ENCODE peak calls at places on chromosome 1, in seven cellular contexts. F is IMR-90, Q is mesendoderm, D is neuronal stem cell, C is H1, Y is mesenchymal stem cell, X is trophoblast cell. N is an unnamed sample.

GRCh38 chr1:209657140-209657879 is 5.1 kb upstream of the LAMB3 start:
- DNase-seq in C (no peak), Y (peak; percentile 83), F (no peak), D (no peak), X (peak; percentile 95), Q (no peak), N (no peak)

GRCh38 chr1:95475686-95476457 is 241.9 kb downstream of the RWDD3 start:
- DNase-seq in C (no peak), Q (no peak), D (no peak), Y (no peak), X (no peak), F (no peak), N (no peak)

GRCh38 chr1:201361652-201362504 is 15.6 kb downstream of the TNNT2 start:
- DNase-seq in F (peak; percentile 28), Y (peak; percentile 35), Q (peak; percentile 78), C (peak; percentile 88), X (peak; percentile 28), D (peak; percentile 59), N (peak; percentile 86)

GRCh38 chr1:24091971-24092482 is 19.9 kb downstream of the MYOM3 start:
- DNase-seq in X (no peak), C (no peak), Y (no peak), D (no peak), Q (no peak), F (no peak), N (no peak)

GRCh38 chr1:204319027-204319426 is 40.7 kb downstream of the PLEKHA6 start:
- DNase-seq in F (peak; percentile 21), D (no peak), C (no peak), Y (peak; percentile 64), Q (no peak), X (no peak), N (no peak)

GRCh38 chr1:99018313-99018712 is 13.7 kb upstream of the PLPPR5 start:
- DNase-seq in Q (peak; percentile 59), F (no peak), Y (no peak), D (no peak), X (no peak), C (no peak), N (no peak)

GRCh38 chr1:83998599-83999315 is at the start of gene TTLL7:
- DNase-seq in F (peak; percentile 53), C (peak; percentile 92), Q (peak; percentile 89), Y (peak; percentile 83), X (peak; percentile 27), D (peak; percentile 85), N (peak; percentile 86)

GRCh38 chr1:71785470-71785869 is 496.9 kb downstream of the NEGR1 start:
- DNase-seq in F (no peak), C (no peak), Y (no peak), Q (no peak), D (no peak), X (no peak), N (no peak)

GRCh38 chr1:25774206-25774804 is 25.7 kb upstream of the SELENON start:
- DNase-seq in Y (no peak), F (no peak), Q (no peak), C (no peak), D (no peak), X (no peak), N (no peak)

GRCh38 chr1:102628008-102628736 is 480.1 kb downstream of the COL11A1 start:
- DNase-seq in F (no peak), D (no peak), C (no peak), Y (peak; percentile 28), X (no peak), Q (no peak), N (no peak)

GRCh38 chr1:177495878-177496277 is 325.1 kb downstream of the BRINP2 start:
- DNase-seq in F (peak; percentile 5), D (no peak), Q (peak; percentile 33), X (no peak), Y (no peak), C (no peak), N (no peak)

GRCh38 chr1:228691926-228692325 is 43.4 kb upstream of the RHOU start:
- DNase-seq in D (no peak), Q (peak; percentile 69), Y (peak; percentile 39), X (peak; percentile 64), F (peak; percentile 33), C (no peak), N (no peak)

GRCh38 chr1:193654951-193655705 is 468.7 kb upstream of the B3GALT2 start:
- DNase-seq in D (no peak), F (peak; percentile 32), C (no peak), Y (no peak), Q (peak; percentile 7), X (no peak), N (no peak)

GRCh38 chr1:183435497-183435896 is 17.3 kb upstream of the NMNAT2 start:
- DNase-seq in D (no peak), C (no peak), Q (no peak), Y (no peak), X (no peak), F (no peak), N (no peak)

GRCh38 chr1:77671836-77672235 is 10.6 kb downstream of the ZZZ3 start:
- DNase-seq in Y (peak; percentile 37), C (no peak), X (no peak), D (no peak), Q (no peak), F (peak; percentile 53), N (no peak)

GRCh38 chr1:42844592-42845140 is 1.7 kb upstream of the ZNF691 start:
- DNase-seq in X (no peak), Q (no peak), C (no peak), F (peak; percentile 52), Y (peak; percentile 48), D (no peak), N (no peak)

GRCh38 chr1:25799758-25800537 is at the start of gene SELENON:
- DNase-seq in D (peak; percentile 62), F (peak; percentile 28), X (peak; percentile 27), Q (peak; percentile 75), Y (peak; percentile 54), C (peak; percentile 87), N (peak; percentile 90)

GRCh38 chr1:153568367-153569099 is 2.9 kb upstream of the S100A2 start:
- DNase-seq in C (peak; percentile 94), F (peak; percentile 84), X (peak; percentile 98), Y (peak; percentile 89), Q (peak; percentile 96), D (peak; percentile 88), N (peak; percentile 96)

GRCh38 chr1:170660874-170661645 is 2.9 kb upstream of the PRRX1 start:
- DNase-seq in Y (peak; percentile 32), D (no peak), Q (peak; percentile 4), F (peak; percentile 33), X (no peak), C (peak; percentile 59), N (peak; percentile 42)

DNA sequence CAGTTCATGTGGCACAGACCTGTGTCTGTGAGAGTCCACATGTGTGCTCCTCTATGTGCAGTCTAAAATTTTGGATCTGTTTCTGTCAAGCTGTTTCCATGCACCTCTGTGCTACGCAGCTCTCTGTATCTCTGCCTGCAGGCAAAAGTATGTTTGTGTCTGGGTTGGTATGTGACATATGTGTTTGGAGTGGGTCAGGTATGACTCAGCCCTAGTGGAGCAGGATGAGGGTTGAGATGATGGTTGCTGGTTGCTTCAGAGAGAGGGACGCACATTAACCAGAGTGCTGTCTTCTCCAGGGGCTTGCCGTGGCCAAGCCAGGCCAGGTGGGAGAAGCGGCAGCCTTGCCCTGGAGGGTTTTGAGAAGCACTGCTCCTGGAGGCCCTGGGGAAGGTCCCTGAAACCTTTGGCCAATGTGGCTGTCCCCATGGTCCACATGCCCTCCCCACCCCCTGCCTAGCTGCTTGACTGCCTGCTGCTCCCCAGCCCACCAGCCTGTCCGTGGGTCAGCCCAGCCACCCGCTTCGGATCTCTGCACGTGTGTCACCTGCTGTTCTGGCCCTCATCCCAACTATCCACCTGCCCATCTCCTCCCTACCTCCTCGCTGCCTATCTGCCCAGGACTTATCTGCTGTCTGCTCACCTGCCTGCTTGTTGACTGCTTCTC is 4.1 kb upstream of the EVA1B start:
- DNase-seq in C (no peak), X (peak; percentile 92), F (peak; percentile 80), Y (peak; percentile 82), D (no peak), Q (no peak), N (no peak)
- H2BK5ac ChIP-seq in C (no peak overlapping the region), X (no peak overlapping the region), F (peak overlapping the region; percentile 56), Y (no peak overlapping the region), D (no peak overlapping the region), Q (no peak overlapping the region), N (no peak overlapping the region)

GRCh38 chr1:244414543-244414942 is 37.2 kb downstream of the ADSS2 start:
- DNase-seq in Y (peak; percentile 51), C (no peak), Q (peak; percentile 84), X (peak; percentile 25), D (no peak), F (peak; percentile 83), N (no peak)
- H4K8ac ChIP-seq in Y (no peak overlapping the region), C (no peak overlapping the region), Q (no peak overlapping the region), X (no peak overlapping the region), D (no peak overlapping the region), F (no peak overlapping the region), N (no peak overlapping the region)

DNA sequence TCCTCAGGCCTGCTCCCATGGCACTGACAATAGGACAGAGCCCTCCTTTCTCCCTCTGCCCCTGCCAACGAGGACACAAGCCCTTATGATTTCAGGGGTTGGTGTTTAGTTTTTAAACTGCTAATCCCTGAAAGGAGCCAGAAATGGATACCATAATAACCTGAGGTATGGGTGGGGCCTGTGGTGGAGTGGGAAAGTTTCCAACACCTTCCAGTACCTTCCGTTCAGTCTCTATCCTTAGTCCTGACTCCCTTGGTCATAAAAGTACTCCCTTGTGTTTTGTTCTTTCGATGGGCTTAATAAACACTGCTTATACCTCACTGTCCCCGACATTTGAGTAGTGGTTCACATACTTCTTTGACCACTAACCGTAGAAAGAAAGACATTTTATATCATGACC is 141.8 kb upstream of the MAGI3 start:
- DNase-seq in X (no peak), Q (no peak), F (no peak), C (no peak), Y (no peak), D (no peak), N (no peak)
- H2BK5ac ChIP-seq in X (no peak overlapping the region), Q (no peak overlapping the region), F (no peak overlapping the region), C (no peak overlapping the region), Y (no peak overlapping the region), D (no peak overlapping the region), N (no peak overlapping the region)

DNA sequence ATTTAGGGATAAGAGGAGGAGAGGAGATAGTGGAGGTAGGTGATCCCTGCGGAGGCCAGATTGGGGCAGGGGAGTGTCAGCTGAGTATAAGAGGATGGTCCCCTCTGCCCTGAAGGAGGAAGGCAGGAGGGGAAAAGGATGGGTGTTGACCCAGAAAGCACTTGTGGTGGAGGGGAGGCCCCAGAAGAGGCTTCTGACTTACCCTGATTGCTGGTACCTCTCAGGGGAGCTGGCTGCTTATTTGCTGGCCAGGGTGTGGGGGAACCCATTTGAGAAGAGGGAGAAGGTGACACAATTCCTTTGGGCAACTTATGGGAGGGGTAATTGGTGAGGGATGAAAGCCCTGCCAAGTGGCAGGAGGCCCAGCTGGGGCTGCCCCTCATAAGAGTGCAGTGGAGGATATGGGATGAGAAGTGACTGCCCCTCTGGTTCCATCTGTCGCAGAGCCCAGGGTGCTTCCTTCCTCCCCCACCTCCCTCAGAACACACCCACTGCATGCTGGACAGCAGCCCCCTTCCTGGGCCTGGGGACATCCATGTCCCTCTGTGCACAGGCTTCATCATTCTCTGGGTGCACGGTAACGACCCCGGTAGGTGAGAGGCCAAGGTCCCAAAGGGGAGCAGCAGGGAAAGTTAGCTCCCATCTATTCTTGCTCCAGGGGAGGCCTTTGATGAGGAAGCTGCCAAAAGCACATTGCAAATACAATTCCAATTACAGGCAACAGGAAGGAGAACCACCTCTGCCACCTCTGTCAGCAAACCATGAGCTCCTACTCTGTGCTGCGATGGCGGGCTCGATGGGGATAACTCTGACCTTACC is 1.4 kb upstream of the PCSK9 start:
- DNase-seq in Y (no peak), X (no peak), F (no peak), D (no peak), Q (no peak), C (no peak), N (no peak)
- H4K8ac ChIP-seq in Y (no peak overlapping the region), X (no peak overlapping the region), F (no peak overlapping the region), D (no peak overlapping the region), Q (no peak overlapping the region), C (no peak overlapping the region), N (no peak overlapping the region)

N was measured in H9.